ENCODE peak calls at places on chromosomes 3 and 15, in ten cellular contexts. K is mammary epithelial cell, M is HS-5, G is stomach, P is upper lobe of right lung, T is germinal center, L is uterus, H is GM12865, O is cardiac fibroblast, B is brain microvascular endothelial cell. Y is an unnamed sample.

GRCh38 chr3:126110431-126111125 is 26.7 kb upstream of the SLC41A3 start:
- DNase-seq in K (no peak), M (no peak), G (peak; percentile 11), P (no peak), T (no peak), L (peak; percentile 4), H (no peak), O (no peak), B (no peak), Y (no peak)

GRCh38 chr15:85168642-85169173 is 187.1 kb downstream of the PDE8A start:
- DNase-seq in K (peak; percentile 71), M (no peak), G (peak; percentile 82), P (peak; percentile 83), T (peak; percentile 45), L (no peak), H (peak; percentile 40), O (peak; percentile 13), B (peak; percentile 21), Y (no peak)

GRCh38 chr3:23916152-23916885 is 471 bp downstream of the NKIRAS1 start:
- DNase-seq in K (no peak), M (no peak), G (no peak), P (no peak), T (peak; percentile 51), L (no peak), H (no peak), O (no peak), B (no peak), Y (no peak)

GRCh38 chr3:42148982-42149432 is 57.9 kb downstream of the TRAK1 start:
- DNase-seq in K (no peak), M (no peak), G (peak; percentile 40), P (no peak), T (no peak), L (peak; percentile 65), H (no peak), O (peak; percentile 83), B (peak; percentile 95), Y (no peak)

GRCh38 chr3:123751478-123751877 is 132.7 kb downstream of the MYLK start:
- DNase-seq in K (no peak), M (peak; percentile 25), G (no peak), P (no peak), T (no peak), L (no peak), H (no peak), O (peak; percentile 33), B (no peak), Y (no peak)

GRCh38 chr3:29447946-29448632 is 167.2 kb downstream of the RBMS3 start:
- DNase-seq in K (peak; percentile 19), M (no peak), G (no peak), P (no peak), T (no peak), L (no peak), H (no peak), O (no peak), B (no peak), Y (no peak)

GRCh38 chr3:19065027-19065426 is 83.3 kb upstream of the KCNH8 start:
- DNase-seq in K (no peak), M (no peak), G (no peak), P (no peak), T (peak; percentile 5), L (no peak), H (peak; percentile 14), O (peak; percentile 17), B (no peak), Y (no peak)

GRCh38 chr15:68261241-68261640 is 16.3 kb upstream of the FEM1B start:
- DNase-seq in K (no peak), M (no peak), G (no peak), P (no peak), T (no peak), L (no peak), H (no peak), O (no peak), B (no peak), Y (no peak)

GRCh38 chr3:148366743-148367410 is 330.8 kb upstream of the AGTR1 start:
- DNase-seq in K (no peak), M (no peak), G (no peak), P (no peak), T (no peak), L (no peak), H (peak; percentile 3), O (peak; percentile 15), B (no peak), Y (no peak)

GRCh38 chr3:143287403-143287802 is 167.8 kb downstream of the CHST2 start:
- DNase-seq in K (no peak), M (no peak), G (no peak), P (no peak), T (no peak), L (no peak), H (no peak), O (no peak), B (no peak), Y (no peak)

GRCh38 chr15:66078196-66078928 is 175.2 kb downstream of the MEGF11 start:
- DNase-seq in K (no peak), M (no peak), G (no peak), P (no peak), T (no peak), L (no peak), H (peak; percentile 53), O (no peak), B (no peak), Y (no peak)

GRCh38 chr3:49539659-49540560 is 14.4 kb upstream of the BSN start:
- DNase-seq in K (peak; percentile 93), M (peak; percentile 69), G (peak; percentile 97), P (peak; percentile 98), T (peak; percentile 90), L (peak; percentile 95), H (peak; percentile 97), O (peak; percentile 97), B (peak; percentile 85), Y (peak; percentile 68)

GRCh38 chr3:57951106-57951882 is 56.9 kb upstream of the FLNB start:
- DNase-seq in K (peak; percentile 60), M (peak; percentile 67), G (peak; percentile 48), P (peak; percentile 64), T (no peak), L (peak; percentile 79), H (no peak), O (peak; percentile 87), B (peak; percentile 81), Y (no peak)

GRCh38 chr3:194282436-194283122 is 68.5 kb downstream of the CPN2 start:
- DNase-seq in K (no peak), M (no peak), G (no peak), P (peak; percentile 58), T (no peak), L (peak; percentile 13), H (no peak), O (no peak), B (no peak), Y (no peak)

GRCh38 chr3:129056832-129057231 is 3.7 kb upstream of the GP9 start:
- DNase-seq in K (no peak), M (no peak), G (no peak), P (no peak), T (no peak), L (no peak), H (no peak), O (no peak), B (no peak), Y (no peak)

GRCh38 chr3:138180375-138181029 is 5.8 kb upstream of the DBR1 start:
- DNase-seq in K (peak; percentile 37), M (peak; percentile 23), G (no peak), P (no peak), T (peak; percentile 11), L (no peak), H (peak; percentile 50), O (peak; percentile 62), B (peak; percentile 57), Y (no peak)

GRCh38 chr3:103818800-103819199 is 1384.0 kb downstream of the ZPLD1 start:
- DNase-seq in K (no peak), M (no peak), G (no peak), P (no peak), T (no peak), L (no peak), H (no peak), O (no peak), B (no peak), Y (no peak)

GRCh38 chr15:48478581-48478980 is 147.4 kb downstream of the DUT start:
- DNase-seq in K (no peak), M (no peak), G (no peak), P (no peak), T (no peak), L (no peak), H (no peak), O (no peak), B (no peak), Y (no peak)

GRCh38 chr15:42215854-42216829 is 8.0 kb upstream of the VPS39 start:
- DNase-seq in K (no peak), M (no peak), G (no peak), P (no peak), T (no peak), L (no peak), H (no peak), O (peak; percentile 42), B (no peak), Y (no peak)

GRCh38 chr3:112087746-112088145 is 1.6 kb downstream of the C3orf52 start:
- DNase-seq in K (no peak), M (no peak), G (peak; percentile 43), P (no peak), T (no peak), L (no peak), H (no peak), O (no peak), B (no peak), Y (no peak)

GRCh38 chr15:45544266-45545023 is 21.9 kb upstream of the SLC30A4 start:
- DNase-seq in K (no peak), M (no peak), G (no peak), P (no peak), T (no peak), L (no peak), H (peak; percentile 45), O (no peak), B (no peak), Y (no peak)

GRCh38 chr15:70362911-70363310 is 265.2 kb upstream of the TLE3 start:
- DNase-seq in K (no peak), M (no peak), G (peak; percentile 63), P (peak; percentile 71), T (peak; percentile 27), L (no peak), H (peak; percentile 13), O (peak; percentile 66), B (peak; percentile 35), Y (no peak)

GRCh38 chr3:197186887-197187588 is 111.4 kb downstream of the DLG1 start:
- DNase-seq in K (peak; percentile 46), M (peak; percentile 28), G (no peak), P (no peak), T (peak; percentile 34), L (no peak), H (peak; percentile 75), O (peak; percentile 76), B (peak; percentile 20), Y (peak; percentile 36)

GRCh38 chr3:44416031-44417030 is 61.1 kb downstream of the ZNF445 start:
- DNase-seq in K (no peak), M (no peak), G (no peak), P (no peak), T (no peak), L (no peak), H (no peak), O (no peak), B (no peak), Y (no peak)

GRCh38 chr15:57951328-57951932 is 114.1 kb downstream of the ALDH1A2 start:
- DNase-seq in K (no peak), M (no peak), G (no peak), P (no peak), T (no peak), L (no peak), H (no peak), O (no peak), B (no peak), Y (no peak)

GRCh38 chr3:101310580-101311375 is 9.6 kb downstream of the IMPG2 start:
- DNase-seq in K (no peak), M (no peak), G (no peak), P (no peak), T (no peak), L (peak; percentile 24), H (no peak), O (peak; percentile 24), B (peak; percentile 20), Y (no peak)

GRCh38 chr3:32359766-32360513 is 31.7 kb upstream of the CMTM7 start:
- DNase-seq in K (no peak), M (no peak), G (no peak), P (no peak), T (no peak), L (no peak), H (no peak), O (no peak), B (no peak), Y (no peak)

GRCh38 chr3:50503504-50503903 is at the start of gene CACNA2D2:
- DNase-seq in K (peak; percentile 14), M (no peak), G (peak; percentile 82), P (peak; percentile 88), T (peak; percentile 74), L (peak; percentile 78), H (peak; percentile 17), O (peak; percentile 5), B (no peak), Y (no peak)